ENCODE peak calls at places on chromosomes 3 and 15, in seven cellular contexts. O, B, Z, P, A, K and V are unnamed samples.

GRCh38 chr3:10470666-10471336 is 34.6 kb downstream of the ATP2B2 start:
- DNase-seq in O (peak; percentile 93), A (no peak), B (no peak), P (no peak), K (no peak), Z (no peak), V (no peak)

GRCh38 chr3:164208026-164208425 is 870.3 kb downstream of the SI start:
- DNase-seq in K (no peak), P (no peak), Z (no peak), O (no peak), B (no peak), A (no peak), V (no peak)

GRCh38 chr3:106108925-106109324 is 240.1 kb upstream of the CBLB start:
- DNase-seq in B (no peak), K (no peak), O (no peak), A (no peak), P (no peak), Z (no peak), V (no peak)

GRCh38 chr3:123750659-123751420 is 133.3 kb downstream of the MYLK start:
- DNase-seq in B (peak; percentile 28), O (no peak), K (peak; percentile 96), P (peak; percentile 94), Z (peak; percentile 92), A (no peak), V (peak; percentile 44)

GRCh38 chr15:57743424-57743823 is 36.9 kb downstream of the POLR2M start:
- DNase-seq in A (no peak), K (no peak), B (no peak), Z (no peak), P (no peak), O (peak; percentile 59), V (no peak)

GRCh38 chr15:64651573-64652260 is 123.7 kb downstream of the RBPMS2 start:
- DNase-seq in O (no peak), A (no peak), K (no peak), B (no peak), Z (no peak), P (no peak), V (peak; percentile 20)

GRCh38 chr3:43423142-43423541 is 136.8 kb downstream of the SNRK start:
- DNase-seq in Z (peak; percentile 29), O (no peak), B (no peak), A (no peak), P (peak; percentile 64), K (peak; percentile 76), V (no peak)

GRCh38 chr3:185215873-185216586 is 37.8 kb downstream of the EHHADH start:
- DNase-seq in O (no peak), K (no peak), Z (peak; percentile 50), A (peak; percentile 20), P (peak; percentile 10), B (no peak), V (peak; percentile 14)

GRCh38 chr15:60913901-60914300 is 315.2 kb downstream of the RORA start:
- DNase-seq in K (no peak), P (no peak), B (no peak), O (no peak), Z (no peak), A (no peak), V (no peak)

GRCh38 chr3:117799314-117799713 is 1089.7 kb downstream of the TUSC7 start:
- DNase-seq in A (no peak), P (no peak), K (no peak), Z (no peak), O (no peak), B (no peak), V (no peak)

GRCh38 chr15:78203346-78204225 is 30.8 kb downstream of the ACSBG1 start:
- DNase-seq in P (no peak), K (no peak), O (no peak), A (no peak), B (no peak), Z (no peak), V (no peak)

GRCh38 chr3:139308156-139309017 is 35.4 kb upstream of the MRPS22 start:
- DNase-seq in O (peak; percentile 19), P (no peak), K (no peak), Z (no peak), A (no peak), B (no peak), V (no peak)

GRCh38 chr3:184039414-184039813 is 7.9 kb downstream of the HTR3D start:
- DNase-seq in Z (peak; percentile 12), P (peak; percentile 47), K (peak; percentile 55), O (no peak), A (no peak), B (no peak), V (peak; percentile 13)

GRCh38 chr3:179853176-179853575 is 183.6 kb downstream of the PEX5L start:
- DNase-seq in Z (peak; percentile 44), B (no peak), K (peak; percentile 91), A (no peak), O (no peak), P (peak; percentile 89), V (no peak)

GRCh38 chr3:88628901-88629300 is 478.5 kb upstream of the EPHA3 start:
- DNase-seq in O (no peak), Z (no peak), B (no peak), K (no peak), P (no peak), A (no peak), V (no peak)

GRCh38 chr3:129291487-129291886 is 12.8 kb downstream of the HMCES start:
- DNase-seq in Z (no peak), K (peak; percentile 63), A (no peak), O (no peak), B (no peak), P (peak; percentile 54), V (no peak)

GRCh38 chr3:49906004-49906860 is 2.6 kb upstream of the MST1R start:
- DNase-seq in Z (peak; percentile 67), B (peak; percentile 55), K (peak; percentile 47), O (peak; percentile 80), P (peak; percentile 26), A (peak; percentile 76), V (peak; percentile 60)

GRCh38 chr15:100109486-100110035 is 232.2 kb downstream of the ADAMTS17 start:
- DNase-seq in K (no peak), P (no peak), Z (no peak), O (no peak), B (no peak), A (no peak), V (no peak)

GRCh38 chr15:100112636-100113305 is 229.0 kb downstream of the ADAMTS17 start:
- DNase-seq in K (no peak), B (no peak), O (no peak), P (no peak), A (no peak), Z (no peak), V (no peak)

GRCh38 chr15:100112061-100112420 is 229.7 kb downstream of the ADAMTS17 start:
- DNase-seq in Z (no peak), P (no peak), B (no peak), A (no peak), O (no peak), K (no peak), V (no peak)

GRCh38 chr15:100113351-100114075 is 228.3 kb downstream of the ADAMTS17 start:
- DNase-seq in Z (no peak), P (no peak), O (no peak), A (no peak), K (no peak), B (no peak), V (no peak)

DNA sequence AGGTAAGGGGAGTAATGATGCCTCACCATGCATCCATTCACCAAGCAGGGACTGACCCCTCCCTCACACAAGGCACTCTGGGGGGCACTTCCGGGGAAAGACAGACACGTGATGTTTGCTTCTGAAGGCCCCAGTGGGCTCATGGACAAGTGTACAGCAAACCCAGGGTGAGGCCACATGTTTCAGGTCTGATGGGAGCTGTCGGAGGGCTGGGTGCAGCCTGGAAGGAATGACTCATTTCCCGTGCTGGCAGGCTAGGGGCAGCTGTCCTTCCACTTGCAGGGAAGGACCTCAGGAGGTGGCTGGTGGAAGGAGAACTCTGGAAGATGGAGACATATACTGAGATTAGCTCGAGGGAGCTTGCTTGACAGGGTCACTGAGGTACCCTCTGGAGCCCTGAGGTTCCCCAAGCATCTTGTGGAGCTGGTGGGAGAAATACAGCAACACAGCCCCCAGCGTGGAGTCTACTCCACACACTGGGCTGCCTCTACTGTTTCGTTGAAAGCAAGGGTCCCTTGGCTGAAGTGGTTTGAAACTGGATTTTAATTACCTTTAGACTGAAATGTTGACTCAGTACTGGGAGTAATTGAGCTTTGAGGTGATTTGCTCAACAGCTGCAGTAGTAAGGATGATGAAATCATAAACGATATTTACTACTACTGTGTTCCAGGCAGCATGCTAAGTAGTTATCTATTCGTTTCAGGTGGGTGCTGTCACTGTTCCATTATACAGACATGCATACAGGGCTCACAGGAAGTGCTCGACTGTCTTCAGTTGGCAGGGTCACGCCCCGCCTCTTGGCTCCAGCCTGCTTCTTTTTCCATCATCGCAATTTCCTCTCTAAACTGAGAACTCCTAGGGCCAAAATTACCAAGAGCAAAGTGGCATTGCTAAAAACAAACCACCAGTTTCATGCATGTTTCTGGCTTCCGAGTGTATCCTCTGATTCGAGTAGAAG is 230.4 kb downstream of the ADAMTS17 start:
- DNase-seq in P (peak; percentile 85), K (peak; percentile 91), A (no peak), Z (peak; percentile 70), O (no peak), B (peak; percentile 77), V (peak; percentile 66)
- H3K9ac ChIP-seq in P (no peak overlapping the region), K (no peak overlapping the region), A (no peak overlapping the region), Z (no peak overlapping the region), O (no peak overlapping the region), B (peak overlapping the region; percentile 37), V (no peak overlapping the region)

GRCh38 chr15:101140697-101141065 is 111.2 kb downstream of the CHSY1 start:
- DNase-seq in B (no peak), Z (no peak), K (no peak), O (no peak), A (no peak), P (no peak), V (no peak)
- TF ChIP-seq EZH2 in B (no peak), Z (no peak), K (no peak), O (no peak), A (no peak), P (no peak), V (no peak)

GRCh38 chr3:44722103-44722401 is 7.4 kb upstream of the ZNF501 start:
- DNase-seq in P (no peak), O (no peak), K (no peak), A (no peak), B (no peak), Z (peak; percentile 2), V (no peak)
- H3K9me3 ChIP-seq in P (peaks cover 67% of the 10 kb centered on the region), O (peaks cover 36% of the 10 kb centered on the region), K (peaks cover 6% of the 10 kb centered on the region), A (peaks cover 21% of the 10 kb centered on the region), B (peaks cover 53% of the 10 kb centered on the region), Z (peaks cover 26% of the 10 kb centered on the region), V (peaks cover 67% of the 10 kb centered on the region)

DNA sequence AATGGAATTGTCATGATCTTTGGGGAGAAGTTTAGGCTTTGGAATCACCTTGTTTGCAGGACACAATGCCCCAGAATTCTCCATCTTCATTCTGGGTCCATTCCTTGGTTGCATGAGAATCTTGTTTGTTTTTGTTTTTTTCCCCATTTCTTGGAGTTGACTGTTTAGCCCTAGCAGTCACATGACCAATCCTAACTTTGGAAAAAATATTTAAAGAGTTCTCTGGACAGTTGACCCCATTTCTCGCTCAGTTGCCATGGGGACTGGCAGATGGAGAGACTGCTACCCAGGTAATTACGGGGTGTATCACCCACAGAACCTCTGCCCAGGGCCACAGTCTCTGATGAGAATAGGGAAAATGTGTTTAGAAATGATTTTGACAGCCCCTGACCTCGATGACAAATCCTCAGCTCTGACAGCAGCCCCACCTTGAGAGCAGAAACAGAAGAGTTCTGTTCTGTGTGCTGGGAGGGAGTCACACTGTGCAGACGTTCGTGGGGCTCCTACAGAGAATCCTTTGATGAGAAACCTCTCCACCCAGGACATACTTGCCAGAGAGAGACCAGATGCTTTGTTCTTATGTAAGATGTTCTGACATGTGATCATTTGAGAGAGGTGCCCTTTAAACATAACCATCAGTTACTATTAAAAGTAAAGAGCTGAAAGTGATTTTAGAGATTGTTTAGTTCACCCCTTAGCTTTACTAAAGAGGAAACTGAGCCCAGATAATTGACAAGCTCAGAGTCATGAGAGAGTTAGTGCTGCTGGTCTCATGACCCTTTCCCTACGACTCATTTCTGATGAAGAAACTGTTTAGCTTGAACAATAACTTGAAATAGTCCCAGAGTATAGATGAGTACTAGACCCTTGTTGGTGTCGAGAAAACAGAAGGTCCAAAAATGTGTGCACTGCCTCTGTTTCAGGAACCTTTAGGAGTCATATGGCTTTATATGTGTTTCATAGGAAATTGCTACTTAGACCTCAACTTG is 57.9 kb downstream of the IL16 start:
- DNase-seq in Z (peak; percentile 39), P (no peak), O (no peak), A (no peak), B (no peak), K (no peak), V (peak; percentile 55)
- H3K9ac ChIP-seq in Z (no peak overlapping the region), P (no peak overlapping the region), O (no peak overlapping the region), A (no peak overlapping the region), B (no peak overlapping the region), K (no peak overlapping the region), V (no peak overlapping the region)